ENCODE peak calls at places on chromosomes 1 and 21, in six cellular contexts. N, C, K, Q, U and L are unnamed samples.

GRCh38 chr1:3409737-3410434 is 44.6 kb upstream of the ARHGEF16 start:
- DNase-seq in N (no peak), C (no peak), K (peak; percentile 1), Q (peak; percentile 23), U (no peak), L (peak; percentile 44)

GRCh38 chr1:225653463-225654276 is 747 bp upstream of the ENAH start:
- DNase-seq in N (peak; percentile 65), C (peak; percentile 81), K (peak; percentile 94), Q (peak; percentile 73), U (peak; percentile 32), L (peak; percentile 53)

GRCh38 chr1:204996981-204997380 is 46.0 kb upstream of the CNTN2 start:
- DNase-seq in N (no peak), C (no peak), K (no peak), Q (no peak), U (no peak), L (no peak)

GRCh38 chr1:46517010-46517600 is 27.5 kb downstream of the DMBX1 start:
- DNase-seq in N (peak; percentile 54), C (peak; percentile 72), K (no peak), Q (no peak), U (no peak), L (peak; percentile 93)

GRCh38 chr1:17239420-17239819 is 9.5 kb upstream of the PADI3 start:
- DNase-seq in N (peak; percentile 91), C (peak; percentile 84), K (peak; percentile 94), Q (peak; percentile 92), U (peak; percentile 38), L (peak; percentile 87)

GRCh38 chr1:227317541-227318002 is 720 bp downstream of the CDC42BPA start:
- DNase-seq in N (peak; percentile 52), C (peak; percentile 69), K (peak; percentile 84), Q (peak; percentile 61), U (peak; percentile 40), L (peak; percentile 71)

GRCh38 chr21:25960423-25960822 is 210.1 kb downstream of the APP start:
- DNase-seq in N (peak; percentile 11), C (no peak), K (peak; percentile 22), Q (no peak), U (no peak), L (peak; percentile 51)

GRCh38 chr1:32200226-32201010 is at the start of gene CCDC28B:
- DNase-seq in N (peak; percentile 79), C (peak; percentile 82), K (peak; percentile 89), Q (peak; percentile 81), U (peak; percentile 49), L (peak; percentile 86)

GRCh38 chr1:7120863-7121621 is 335.8 kb downstream of the CAMTA1 start:
- DNase-seq in N (no peak), C (no peak), K (no peak), Q (no peak), U (no peak), L (no peak)

GRCh38 chr1:160797163-160797797 is 1.3 kb downstream of the LY9 start:
- DNase-seq in N (no peak), C (no peak), K (no peak), Q (no peak), U (no peak), L (no peak)

GRCh38 chr1:58881471-58881994 is 97.7 kb upstream of the JUN start:
- DNase-seq in N (no peak), C (no peak), K (peak; percentile 78), Q (peak; percentile 82), U (no peak), L (no peak)

GRCh38 chr1:161173711-161174110 is 3.6 kb downstream of the B4GALT3 start:
- DNase-seq in N (no peak), C (no peak), K (no peak), Q (no peak), U (no peak), L (no peak)

GRCh38 chr1:227357229-227358078 is 39.2 kb upstream of the CDC42BPA start:
- DNase-seq in N (no peak), C (peak; percentile 53), K (peak; percentile 91), Q (peak; percentile 85), U (peak; percentile 78), L (peak; percentile 82)

GRCh38 chr1:33273961-33274371 is 17.7 kb downstream of the ZNF362 start:
- DNase-seq in N (no peak), C (no peak), K (no peak), Q (no peak), U (no peak), L (no peak)

GRCh38 chr21:25887646-25888321 is 153.0 kb downstream of the GABPA start:
- DNase-seq in N (no peak), C (no peak), K (no peak), Q (no peak), U (peak; percentile 35), L (no peak)

GRCh38 chr1:57079454-57080157 is 113.8 kb upstream of the C8B start:
- DNase-seq in N (no peak), C (no peak), K (no peak), Q (no peak), U (no peak), L (peak; percentile 43)

GRCh38 chr1:221602866-221603265 is 139.0 kb downstream of the DUSP10 start:
- DNase-seq in N (no peak), C (no peak), K (no peak), Q (peak; percentile 18), U (no peak), L (no peak)

GRCh38 chr1:241518447-241519307 is 878 bp downstream of the FH start:
- DNase-seq in N (no peak), C (peak; percentile 61), K (peak; percentile 47), Q (peak; percentile 25), U (no peak), L (peak; percentile 38)

GRCh38 chr1:18554597-18554996 is 73.9 kb downstream of the KLHDC7A start:
- DNase-seq in N (no peak), C (no peak), K (no peak), Q (no peak), U (no peak), L (no peak)

GRCh38 chr1:201918343-201918742 is 28.0 kb downstream of the LMOD1 start:
- DNase-seq in N (no peak), C (no peak), K (no peak), Q (no peak), U (no peak), L (no peak)

GRCh38 chr1:29685387-29685786 is 449.1 kb downstream of the PTPRU start:
- DNase-seq in N (no peak), C (peak; percentile 30), K (no peak), Q (no peak), U (no peak), L (peak; percentile 14)

GRCh38 chr1:74474585-74474984 is 37.8 kb downstream of the LRRC53 start:
- DNase-seq in N (no peak), C (no peak), K (no peak), Q (peak; percentile 19), U (no peak), L (no peak)

GRCh38 chr1:151047925-151048644 is 534 bp downstream of the C1orf56 start:
- DNase-seq in N (peak; percentile 49), C (peak; percentile 85), K (peak; percentile 77), Q (peak; percentile 57), U (peak; percentile 20), L (peak; percentile 87)

GRCh38 chr1:15345711-15346355 is 63.9 kb upstream of the EFHD2 start:
- DNase-seq in N (no peak), C (no peak), K (no peak), Q (no peak), U (peak; percentile 47), L (no peak)

DNA sequence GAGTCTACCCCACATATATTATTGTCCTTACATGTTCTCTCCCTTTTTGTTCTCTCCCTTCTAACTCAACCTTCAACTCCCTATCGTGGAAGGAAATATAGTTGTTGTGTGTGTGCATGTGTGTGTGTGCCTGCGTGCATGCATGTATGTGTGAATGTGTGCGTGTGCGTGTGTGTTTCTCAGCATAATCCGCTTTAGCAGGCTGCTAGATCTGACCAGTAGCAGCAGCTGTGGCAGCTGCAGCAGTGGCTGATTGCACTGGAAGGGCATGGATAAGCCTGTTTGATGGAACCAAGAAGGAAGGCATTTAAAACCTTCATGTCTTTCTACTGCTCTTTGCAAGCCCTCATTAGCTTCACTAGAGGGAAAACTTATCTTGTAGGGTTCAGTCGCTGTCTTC is 65.6 kb upstream of the IRF2BP2 start:
- DNase-seq in N (no peak), C (no peak), K (no peak), Q (no peak), U (no peak), L (no peak)
- H3K27ac ChIP-seq in N (no peak overlapping the region), C (no peak overlapping the region), K (no peak overlapping the region), Q (no peak overlapping the region), U (no peak overlapping the region), L (no peak overlapping the region)

DNA sequence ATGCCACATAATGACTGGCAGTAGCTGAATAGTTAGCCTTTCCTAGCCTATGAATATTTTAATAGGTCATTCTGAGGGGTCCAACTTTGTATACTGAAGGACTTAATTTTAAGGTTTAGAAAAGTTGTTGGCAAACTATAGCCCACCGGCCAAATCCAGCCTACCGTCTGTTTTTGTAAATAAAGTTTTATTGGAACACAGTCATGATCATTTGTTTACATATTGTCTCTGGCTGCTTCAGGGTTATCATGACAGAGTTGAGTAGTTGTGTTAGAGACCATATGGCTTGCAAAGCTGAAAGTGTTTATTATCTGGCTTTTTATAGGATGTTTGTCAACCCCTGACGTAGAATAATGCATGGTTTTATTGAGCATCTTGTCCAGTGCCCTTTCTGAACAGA is 73.4 kb downstream of the NTMT2 start:
- DNase-seq in N (no peak), C (no peak), K (no peak), Q (no peak), U (no peak), L (no peak)
- H4K91ac ChIP-seq in N (no peak overlapping the region), C (no peak overlapping the region), K (no peak overlapping the region), Q (no peak overlapping the region), U (no peak overlapping the region), L (no peak overlapping the region)

DNA sequence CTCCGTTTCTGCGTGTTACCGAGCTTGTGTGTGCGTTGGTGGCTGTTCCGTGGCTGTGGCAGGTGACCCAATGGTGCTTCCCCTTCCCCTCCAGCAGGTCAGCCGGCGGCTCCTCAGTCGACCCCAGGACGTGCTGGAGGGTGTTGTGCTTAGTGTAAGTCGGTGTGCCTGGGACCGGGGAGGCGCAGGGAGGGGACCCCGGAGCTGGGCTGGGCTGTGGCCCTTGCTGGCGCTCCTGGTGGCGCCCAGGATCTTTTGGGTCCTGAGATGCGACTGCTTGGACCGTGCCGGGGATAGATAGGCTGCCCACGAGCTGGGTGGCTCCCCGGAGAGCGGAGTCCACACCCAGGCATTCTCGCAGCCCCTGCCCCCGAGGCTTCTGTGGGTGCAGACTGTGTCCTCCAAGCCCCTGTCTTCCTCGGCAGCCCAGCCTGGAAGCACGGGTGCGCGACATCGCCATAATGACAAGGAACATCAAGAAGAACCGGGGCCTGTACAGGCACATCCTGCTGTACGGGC is 5.9 kb downstream of the ATAD3C start:
- DNase-seq in N (no peak), C (no peak), K (no peak), Q (no peak), U (no peak), L (no peak)
- H3K27ac ChIP-seq in N (no peak overlapping the region), C (no peak overlapping the region), K (no peak overlapping the region), Q (no peak overlapping the region), U (no peak overlapping the region), L (no peak overlapping the region)

GRCh38 chr1:200146100-200146499 is 118.6 kb downstream of the NR5A2 start:
- DNase-seq in N (no peak), C (no peak), K (no peak), Q (no peak), U (no peak), L (no peak)

GRCh38 chr1:200143347-200143746 is 115.8 kb downstream of the NR5A2 start:
- DNase-seq in N (no peak), C (no peak), K (no peak), Q (no peak), U (no peak), L (no peak)

GRCh38 chr1:200150721-200151120 is 123.2 kb downstream of the NR5A2 start:
- DNase-seq in N (no peak), C (no peak), K (peak; percentile 81), Q (peak; percentile 79), U (peak; percentile 12), L (no peak)

GRCh38 chr1:200147094-200147493 is 119.6 kb downstream of the NR5A2 start:
- DNase-seq in N (no peak), C (no peak), K (no peak), Q (no peak), U (no peak), L (no peak)

GRCh38 chr1:200147742-200148141 is 120.2 kb downstream of the NR5A2 start:
- DNase-seq in N (no peak), C (no peak), K (no peak), Q (no peak), U (no peak), L (no peak)
- H4K91ac ChIP-seq in N (no peak overlapping the region), C (peak overlapping the region; percentile 57), K (peak overlapping the region; percentile 23), Q (no peak overlapping the region), U (no peak overlapping the region), L (no peak overlapping the region)